ENCODE peak calls at places on chromosomes 4 and X, in nine cellular contexts. One of them, this sample, is unnamed.

GRCh38 chrX:97854071-97854470 is 970.4 kb downstream of the RPA4 start:
- DNase-seq in CD8-positive, alpha-beta T cell: no peak
- DNase-seq in tibial artery: no peak
- DNase-seq in Daoy: no peak
- DNase-seq in neural progenitor cell: no peak
- DNase-seq in fibroblast of mammary gland: no peak
- DNase-seq in activated naive CD4-positive, alpha-beta T cell: no peak
- DNase-seq in GM19239: no peak
- DNase-seq in WERI-Rb-1: no peak
- DNase-seq in this sample: no peak

GRCh38 chrX:9586992-9587392 is 122.1 kb downstream of the TBL1X start:
- DNase-seq in CD8-positive, alpha-beta T cell: no peak
- DNase-seq in tibial artery: no peak
- DNase-seq in Daoy: no peak
- DNase-seq in neural progenitor cell: peak
- DNase-seq in fibroblast of mammary gland: no peak
- DNase-seq in activated naive CD4-positive, alpha-beta T cell: no peak
- DNase-seq in GM19239: no peak
- DNase-seq in WERI-Rb-1: no peak
- DNase-seq in this sample: no peak

GRCh38 chrX:123731258-123731986 is 1.4 kb downstream of the THOC2 start:
- DNase-seq in CD8-positive, alpha-beta T cell: no peak
- DNase-seq in tibial artery: no peak
- DNase-seq in Daoy: peak
- DNase-seq in neural progenitor cell: peak
- DNase-seq in fibroblast of mammary gland: peak
- DNase-seq in activated naive CD4-positive, alpha-beta T cell: no peak
- DNase-seq in GM19239: no peak
- DNase-seq in WERI-Rb-1: peak
- DNase-seq in this sample: peak

GRCh38 chrX:68647156-68647957 is at the start of gene STARD8:
- DNase-seq in CD8-positive, alpha-beta T cell: no peak
- DNase-seq in tibial artery: peak
- DNase-seq in Daoy: peak
- DNase-seq in neural progenitor cell: peak
- DNase-seq in fibroblast of mammary gland: peak
- DNase-seq in activated naive CD4-positive, alpha-beta T cell: no peak
- DNase-seq in GM19239: no peak
- DNase-seq in WERI-Rb-1: peak
- DNase-seq in this sample: peak

GRCh38 chrX:100316987-100317386 is 93.1 kb downstream of the PCDH19 start:
- DNase-seq in CD8-positive, alpha-beta T cell: no peak
- DNase-seq in tibial artery: no peak
- DNase-seq in Daoy: peak
- DNase-seq in neural progenitor cell: no peak
- DNase-seq in fibroblast of mammary gland: peak
- DNase-seq in activated naive CD4-positive, alpha-beta T cell: no peak
- DNase-seq in GM19239: no peak
- DNase-seq in WERI-Rb-1: no peak
- DNase-seq in this sample: peak

GRCh38 chr4:181643466-181643865 is 599.7 kb upstream of the TENM3 start:
- DNase-seq in CD8-positive, alpha-beta T cell: no peak
- DNase-seq in tibial artery: no peak
- DNase-seq in Daoy: no peak
- DNase-seq in neural progenitor cell: no peak
- DNase-seq in fibroblast of mammary gland: no peak
- DNase-seq in activated naive CD4-positive, alpha-beta T cell: no peak
- DNase-seq in GM19239: no peak
- DNase-seq in WERI-Rb-1: no peak
- DNase-seq in this sample: no peak

GRCh38 chr4:6953751-6954380 is 44.2 kb downstream of the TBC1D14 start:
- DNase-seq in CD8-positive, alpha-beta T cell: no peak
- DNase-seq in tibial artery: peak
- DNase-seq in Daoy: peak
- DNase-seq in neural progenitor cell: peak
- DNase-seq in fibroblast of mammary gland: peak
- DNase-seq in activated naive CD4-positive, alpha-beta T cell: no peak
- DNase-seq in GM19239: no peak
- DNase-seq in WERI-Rb-1: no peak
- DNase-seq in this sample: peak

GRCh38 chr4:48706741-48707140 is 73.3 kb downstream of the FRYL start:
- DNase-seq in CD8-positive, alpha-beta T cell: no peak
- DNase-seq in tibial artery: no peak
- DNase-seq in Daoy: no peak
- DNase-seq in neural progenitor cell: peak
- DNase-seq in fibroblast of mammary gland: peak
- DNase-seq in activated naive CD4-positive, alpha-beta T cell: no peak
- DNase-seq in GM19239: no peak
- DNase-seq in WERI-Rb-1: no peak
- DNase-seq in this sample: no peak

GRCh38 chr4:104826171-104826570 is 320.5 kb upstream of the TET2 start:
- DNase-seq in CD8-positive, alpha-beta T cell: no peak
- DNase-seq in tibial artery: no peak
- DNase-seq in Daoy: no peak
- DNase-seq in neural progenitor cell: no peak
- DNase-seq in fibroblast of mammary gland: no peak
- DNase-seq in activated naive CD4-positive, alpha-beta T cell: no peak
- DNase-seq in GM19239: no peak
- DNase-seq in WERI-Rb-1: no peak
- DNase-seq in this sample: no peak

GRCh38 chr4:169064281-169064680 is 54.2 kb upstream of the CBR4 start:
- DNase-seq in CD8-positive, alpha-beta T cell: no peak
- DNase-seq in tibial artery: no peak
- DNase-seq in Daoy: no peak
- DNase-seq in neural progenitor cell: no peak
- DNase-seq in fibroblast of mammary gland: peak
- DNase-seq in activated naive CD4-positive, alpha-beta T cell: no peak
- DNase-seq in GM19239: no peak
- DNase-seq in WERI-Rb-1: no peak
- DNase-seq in this sample: no peak

GRCh38 chr4:122764071-122764807 is 31.7 kb downstream of the BBS12 start:
- DNase-seq in CD8-positive, alpha-beta T cell: no peak
- DNase-seq in tibial artery: no peak
- DNase-seq in Daoy: no peak
- DNase-seq in neural progenitor cell: no peak
- DNase-seq in fibroblast of mammary gland: peak
- DNase-seq in activated naive CD4-positive, alpha-beta T cell: no peak
- DNase-seq in GM19239: no peak
- DNase-seq in WERI-Rb-1: no peak
- DNase-seq in this sample: no peak

GRCh38 chr4:8340721-8341680 is 71.4 kb downstream of the HTRA3 start:
- DNase-seq in CD8-positive, alpha-beta T cell: no peak
- DNase-seq in tibial artery: peak
- DNase-seq in Daoy: no peak
- DNase-seq in neural progenitor cell: no peak
- DNase-seq in fibroblast of mammary gland: no peak
- DNase-seq in activated naive CD4-positive, alpha-beta T cell: no peak
- DNase-seq in GM19239: no peak
- DNase-seq in WERI-Rb-1: no peak
- DNase-seq in this sample: no peak

GRCh38 chr4:88870428-88870827 is 172.8 kb upstream of the NAP1L5 start:
- DNase-seq in CD8-positive, alpha-beta T cell: no peak
- DNase-seq in tibial artery: no peak
- DNase-seq in Daoy: no peak
- DNase-seq in neural progenitor cell: no peak
- DNase-seq in fibroblast of mammary gland: no peak
- DNase-seq in activated naive CD4-positive, alpha-beta T cell: no peak
- DNase-seq in GM19239: no peak
- DNase-seq in WERI-Rb-1: no peak
- DNase-seq in this sample: no peak

GRCh38 chr4:115234405-115235093 is 121.1 kb upstream of the NDST4 start:
- DNase-seq in CD8-positive, alpha-beta T cell: no peak
- DNase-seq in tibial artery: no peak
- DNase-seq in Daoy: peak
- DNase-seq in neural progenitor cell: peak
- DNase-seq in fibroblast of mammary gland: peak
- DNase-seq in activated naive CD4-positive, alpha-beta T cell: no peak
- DNase-seq in GM19239: no peak
- DNase-seq in WERI-Rb-1: peak
- DNase-seq in this sample: no peak

GRCh38 chr4:154643493-154643892 is 31.0 kb upstream of the FGG start:
- DNase-seq in CD8-positive, alpha-beta T cell: no peak
- DNase-seq in tibial artery: no peak
- DNase-seq in Daoy: no peak
- DNase-seq in neural progenitor cell: no peak
- DNase-seq in fibroblast of mammary gland: peak
- DNase-seq in activated naive CD4-positive, alpha-beta T cell: no peak
- DNase-seq in GM19239: no peak
- DNase-seq in WERI-Rb-1: no peak
- DNase-seq in this sample: no peak

GRCh38 chr4:153318696-153319320 is 25.7 kb upstream of the MND1 start:
- DNase-seq in CD8-positive, alpha-beta T cell: peak
- DNase-seq in tibial artery: no peak
- DNase-seq in Daoy: peak
- DNase-seq in neural progenitor cell: peak
- DNase-seq in fibroblast of mammary gland: peak
- DNase-seq in activated naive CD4-positive, alpha-beta T cell: no peak
- DNase-seq in GM19239: peak
- DNase-seq in WERI-Rb-1: peak
- DNase-seq in this sample: no peak

GRCh38 chrX:14064632-14065432 is 35.1 kb upstream of the GEMIN8 start:
- DNase-seq in CD8-positive, alpha-beta T cell: no peak
- DNase-seq in tibial artery: no peak
- DNase-seq in Daoy: peak
- DNase-seq in neural progenitor cell: no peak
- DNase-seq in fibroblast of mammary gland: peak
- DNase-seq in activated naive CD4-positive, alpha-beta T cell: no peak
- DNase-seq in GM19239: no peak
- DNase-seq in WERI-Rb-1: no peak
- DNase-seq in this sample: no peak

GRCh38 chrX:10240918-10241317 is 84.1 kb downstream of the CLCN4 start:
- DNase-seq in CD8-positive, alpha-beta T cell: no peak
- DNase-seq in tibial artery: no peak
- DNase-seq in Daoy: peak
- DNase-seq in neural progenitor cell: no peak
- DNase-seq in fibroblast of mammary gland: peak
- DNase-seq in activated naive CD4-positive, alpha-beta T cell: no peak
- DNase-seq in GM19239: no peak
- DNase-seq in WERI-Rb-1: no peak
- DNase-seq in this sample: no peak

GRCh38 chr4:87080462-87080861 is 140.0 kb downstream of the KLHL8 start:
- DNase-seq in CD8-positive, alpha-beta T cell: no peak
- DNase-seq in tibial artery: no peak
- DNase-seq in Daoy: no peak
- DNase-seq in neural progenitor cell: no peak
- DNase-seq in fibroblast of mammary gland: no peak
- DNase-seq in activated naive CD4-positive, alpha-beta T cell: no peak
- DNase-seq in GM19239: no peak
- DNase-seq in WERI-Rb-1: no peak
- DNase-seq in this sample: no peak

GRCh38 chr4:113499696-113500095 is 261.8 kb downstream of the CAMK2D start:
- DNase-seq in CD8-positive, alpha-beta T cell: no peak
- DNase-seq in tibial artery: no peak
- DNase-seq in Daoy: peak
- DNase-seq in neural progenitor cell: no peak
- DNase-seq in fibroblast of mammary gland: peak
- DNase-seq in activated naive CD4-positive, alpha-beta T cell: no peak
- DNase-seq in GM19239: no peak
- DNase-seq in WERI-Rb-1: no peak
- DNase-seq in this sample: no peak

GRCh38 chrX:119622356-119623232 is 16.4 kb upstream of the NKRF start:
- DNase-seq in CD8-positive, alpha-beta T cell: no peak
- DNase-seq in tibial artery: no peak
- DNase-seq in Daoy: peak
- DNase-seq in neural progenitor cell: no peak
- DNase-seq in fibroblast of mammary gland: peak
- DNase-seq in activated naive CD4-positive, alpha-beta T cell: no peak
- DNase-seq in GM19239: no peak
- DNase-seq in WERI-Rb-1: no peak
- DNase-seq in this sample: no peak

GRCh38 chrX:130172127-130172834 is 519 bp downstream of the RAB33A start:
- DNase-seq in CD8-positive, alpha-beta T cell: no peak
- DNase-seq in tibial artery: no peak
- DNase-seq in Daoy: no peak
- DNase-seq in neural progenitor cell: peak
- DNase-seq in fibroblast of mammary gland: no peak
- DNase-seq in activated naive CD4-positive, alpha-beta T cell: no peak
- DNase-seq in GM19239: no peak
- DNase-seq in WERI-Rb-1: no peak
- DNase-seq in this sample: no peak

GRCh38 chrX:2828404-2829065 is at the start of gene GYG2:
- DNase-seq in CD8-positive, alpha-beta T cell: no peak
- DNase-seq in tibial artery: no peak
- DNase-seq in Daoy: peak
- DNase-seq in neural progenitor cell: peak
- DNase-seq in fibroblast of mammary gland: peak
- DNase-seq in activated naive CD4-positive, alpha-beta T cell: no peak
- DNase-seq in GM19239: no peak
- DNase-seq in WERI-Rb-1: peak
- DNase-seq in this sample: no peak

GRCh38 chr4:104975617-104976016 is 171.1 kb upstream of the TET2 start:
- DNase-seq in CD8-positive, alpha-beta T cell: no peak
- DNase-seq in tibial artery: no peak
- DNase-seq in Daoy: no peak
- DNase-seq in neural progenitor cell: no peak
- DNase-seq in fibroblast of mammary gland: no peak
- DNase-seq in activated naive CD4-positive, alpha-beta T cell: no peak
- DNase-seq in GM19239: no peak
- DNase-seq in WERI-Rb-1: no peak
- DNase-seq in this sample: no peak

GRCh38 chr4:80307774-80308465 is 27.6 kb upstream of the CFAP299 start:
- DNase-seq in CD8-positive, alpha-beta T cell: no peak
- DNase-seq in tibial artery: no peak
- DNase-seq in Daoy: peak
- DNase-seq in neural progenitor cell: peak
- DNase-seq in fibroblast of mammary gland: peak
- DNase-seq in activated naive CD4-positive, alpha-beta T cell: no peak
- DNase-seq in GM19239: no peak
- DNase-seq in WERI-Rb-1: peak
- DNase-seq in this sample: no peak

GRCh38 chr4:98203406-98204235 is 57.6 kb upstream of the RAP1GDS1 start:
- DNase-seq in CD8-positive, alpha-beta T cell: no peak
- DNase-seq in tibial artery: no peak
- DNase-seq in Daoy: no peak
- DNase-seq in neural progenitor cell: no peak
- DNase-seq in fibroblast of mammary gland: no peak
- DNase-seq in activated naive CD4-positive, alpha-beta T cell: no peak
- DNase-seq in GM19239: peak
- DNase-seq in WERI-Rb-1: no peak
- DNase-seq in this sample: no peak

GRCh38 chr4:89469512-89469911 is 161.9 kb upstream of the GPRIN3 start:
- DNase-seq in CD8-positive, alpha-beta T cell: no peak
- DNase-seq in tibial artery: no peak
- DNase-seq in Daoy: no peak
- DNase-seq in neural progenitor cell: no peak
- DNase-seq in fibroblast of mammary gland: no peak
- DNase-seq in activated naive CD4-positive, alpha-beta T cell: no peak
- DNase-seq in GM19239: no peak
- DNase-seq in WERI-Rb-1: no peak
- DNase-seq in this sample: no peak